ENCODE peak calls at places on chromosomes 13 and 19, in seven cellular contexts. K is tibial nerve, U is AG04450, X is GM12865, N is stomach, Y is A549, M is left ventricle myocardium inferior. B is an unnamed sample.

GRCh38 chr19:1270168-1270853 is 1.2 kb downstream of the CIRBP start:
- DNase-seq in K (no peak), U (no peak), X (no peak), N (no peak), Y (no peak), M (no peak), B (no peak)

GRCh38 chr19:46784262-46785053 is 3.9 kb downstream of the SLC1A5 start:
- DNase-seq in K (peak; percentile 63), U (peak; percentile 86), X (peak; percentile 90), N (peak; percentile 84), Y (peak; percentile 97), M (peak; percentile 69), B (peak; percentile 89)

GRCh38 chr13:76798037-76798436 is 88.2 kb downstream of the KCTD12 start:
- DNase-seq in K (no peak), U (no peak), X (peak; percentile 20), N (no peak), Y (no peak), M (no peak), B (no peak)

GRCh38 chr19:42335971-42336370 is 10.5 kb downstream of the MEGF8 start:
- DNase-seq in K (no peak), U (no peak), X (no peak), N (no peak), Y (no peak), M (no peak), B (no peak)

GRCh38 chr13:46184277-46184699 is 2.3 kb upstream of the LCP1 start:
- DNase-seq in K (no peak), U (no peak), X (peak; percentile 89), N (peak; percentile 38), Y (peak; percentile 10), M (peak; percentile 22), B (no peak)

GRCh38 chr13:110323172-110323851 is 16.2 kb downstream of the COL4A2 start:
- DNase-seq in K (no peak), U (peak; percentile 81), X (no peak), N (no peak), Y (no peak), M (no peak), B (no peak)

GRCh38 chr19:12137541-12137940 is 2.6 kb downstream of the ZNF20 start:
- DNase-seq in K (no peak), U (no peak), X (peak; percentile 35), N (no peak), Y (no peak), M (no peak), B (no peak)

GRCh38 chr13:110907951-110908898 is 6.6 kb downstream of the ANKRD10 start:
- DNase-seq in K (no peak), U (no peak), X (no peak), N (peak; percentile 71), Y (peak; percentile 28), M (no peak), B (no peak)

GRCh38 chr13:20231839-20232555 is at the start of gene GJB6:
- DNase-seq in K (no peak), U (no peak), X (no peak), N (peak; percentile 31), Y (no peak), M (no peak), B (no peak)

GRCh38 chr19:403221-404036 is 5.5 kb downstream of the C2CD4C start:
- DNase-seq in K (peak; percentile 5), U (no peak), X (no peak), N (no peak), Y (no peak), M (no peak), B (no peak)

GRCh38 chr19:5997371-5997770 is 19.4 kb upstream of the RANBP3 start:
- DNase-seq in K (no peak), U (no peak), X (no peak), N (no peak), Y (no peak), M (no peak), B (no peak)

GRCh38 chr19:8988204-8988603 is 22.0 kb downstream of the MUC16 start:
- DNase-seq in K (no peak), U (no peak), X (no peak), N (no peak), Y (peak; percentile 7), M (no peak), B (no peak)

GRCh38 chr13:107960301-107960700 is 255.0 kb downstream of the LIG4 start:
- DNase-seq in K (no peak), U (no peak), X (no peak), N (no peak), Y (no peak), M (no peak), B (no peak)

GRCh38 chr19:628168-628567 is 5.2 kb downstream of the POLRMT start:
- DNase-seq in K (no peak), U (no peak), X (no peak), N (no peak), Y (no peak), M (no peak), B (no peak)

GRCh38 chr19:14127176-14127575 is 9.2 kb downstream of the ASF1B start:
- DNase-seq in K (no peak), U (no peak), X (no peak), N (no peak), Y (no peak), M (no peak), B (no peak)

GRCh38 chr13:110137677-110138008 is 169.3 kb downstream of the COL4A1 start:
- DNase-seq in K (no peak), U (no peak), X (peak; percentile 69), N (no peak), Y (peak; percentile 56), M (peak; percentile 59), B (no peak)

GRCh38 chr19:6056282-6056741 is 54.0 kb downstream of the RFX2 start:
- DNase-seq in K (no peak), U (no peak), X (no peak), N (no peak), Y (no peak), M (no peak), B (no peak)

GRCh38 chr13:25067054-25067453 is 28.9 kb upstream of the PABPC3 start:
- DNase-seq in K (no peak), U (no peak), X (no peak), N (no peak), Y (no peak), M (no peak), B (no peak)

GRCh38 chr13:32142956-32143375 is 111.4 kb downstream of the FRY start:
- DNase-seq in K (no peak), U (peak; percentile 36), X (no peak), N (no peak), Y (no peak), M (no peak), B (peak; percentile 55)

GRCh38 chr13:36819811-36820140 is 754 bp downstream of the RFXAP start:
- DNase-seq in K (no peak), U (no peak), X (peak; percentile 54), N (no peak), Y (no peak), M (no peak), B (no peak)

GRCh38 chr13:36819064-36819810 is at the start of gene RFXAP:
- DNase-seq in K (peak; percentile 75), U (peak; percentile 66), X (peak; percentile 95), N (peak; percentile 93), Y (peak; percentile 55), M (peak; percentile 90), B (peak; percentile 17)

GRCh38 chr13:36818483-36819063 is 449 bp upstream of the RFXAP start:
- DNase-seq in K (no peak), U (no peak), X (no peak), N (no peak), Y (no peak), M (no peak), B (no peak)

GRCh38 chr13:36817996-36818395 is 1.0 kb upstream of the RFXAP start:
- DNase-seq in K (no peak), U (no peak), X (no peak), N (no peak), Y (no peak), M (no peak), B (no peak)

DNA sequence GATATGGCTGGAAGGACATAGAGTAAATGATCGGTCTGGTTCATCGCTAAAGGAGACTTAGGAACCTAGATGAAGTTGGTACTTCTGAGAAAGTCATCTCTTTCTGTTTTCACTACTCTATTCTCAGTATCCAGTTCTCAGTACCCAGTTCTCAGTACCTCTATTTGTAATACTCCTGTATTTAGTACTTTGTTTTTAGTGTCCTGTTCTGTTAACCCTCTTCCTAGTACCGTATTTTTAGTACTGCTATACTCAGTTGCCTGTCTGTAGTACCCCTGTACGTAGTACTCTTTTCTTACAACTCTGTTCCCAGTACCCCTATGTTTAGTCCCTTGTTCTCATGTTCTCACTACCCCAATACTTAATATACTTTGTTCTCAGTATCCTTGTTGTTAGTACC is 1.2 kb downstream of the RFXAP start:
- DNase-seq in K (no peak), U (no peak), X (peak; percentile 65), N (no peak), Y (no peak), M (no peak), B (no peak)
- H3K4me3 ChIP-seq in K (peak overlapping the region; percentile 80), U (peak overlapping the region; percentile 80), X (peak overlapping the region; percentile 86), N (peak overlapping the region; percentile 69), Y (peak overlapping the region; percentile 70), M (peak overlapping the region; percentile 93), B (peak overlapping the region; percentile 94)

GRCh38 chr19:35731779-35732405 is 10.4 kb downstream of the IGFLR1 start:
- DNase-seq in K (no peak), U (no peak), X (no peak), N (no peak), Y (no peak), M (no peak), B (no peak)
- TF ChIP-seq CTCF in K (no peak), U (no peak), X (no peak), N (no peak), Y (no peak), M (no peak), B (no peak)

GRCh38 chr13:99131410-99131809 is 69.2 kb upstream of the UBAC2 start:
- DNase-seq in K (no peak), U (no peak), X (no peak), N (no peak), Y (no peak), M (no peak), B (no peak)

GRCh38 chr13:99126821-99127220 is 73.8 kb upstream of the UBAC2 start:
- DNase-seq in K (no peak), U (no peak), X (no peak), N (no peak), Y (no peak), M (no peak), B (no peak)

GRCh38 chr13:99129951-99130350 is 70.7 kb upstream of the UBAC2 start:
- DNase-seq in K (no peak), U (no peak), X (no peak), N (no peak), Y (no peak), M (no peak), B (no peak)

GRCh38 chr13:99132295-99132835 is 68.3 kb upstream of the UBAC2 start:
- DNase-seq in K (no peak), U (no peak), X (no peak), N (no peak), Y (no peak), M (no peak), B (no peak)

DNA sequence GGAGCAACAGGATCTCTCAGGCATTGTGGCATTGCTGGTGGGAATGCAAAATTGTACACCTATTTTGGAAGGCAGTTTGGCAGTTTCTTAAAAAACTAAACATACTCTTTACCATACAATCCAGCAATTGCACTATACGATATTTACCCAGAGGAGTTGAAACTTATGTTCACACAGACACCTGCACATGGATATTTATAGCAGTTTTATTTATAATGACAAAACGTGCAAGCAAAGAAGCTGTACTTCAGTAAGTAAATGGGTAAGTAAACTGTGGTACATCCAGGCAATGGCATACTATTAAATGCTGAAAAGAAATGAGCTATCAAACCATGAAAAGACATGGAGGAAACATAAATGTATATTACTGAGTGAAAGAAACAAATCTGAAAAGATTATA is 71.6 kb upstream of the UBAC2 start:
- DNase-seq in K (no peak), U (no peak), X (no peak), N (no peak), Y (no peak), M (no peak), B (no peak)
- H3K4me3 ChIP-seq in K (no peak overlapping the region), U (no peak overlapping the region), X (no peak overlapping the region), N (no peak overlapping the region), Y (no peak overlapping the region), M (no peak overlapping the region), B (no peak overlapping the region)

GRCh38 chr13:30158774-30159445 is 148.4 kb downstream of the KATNAL1 start:
- DNase-seq in K (peak; percentile 32), U (peak; percentile 33), X (peak; percentile 40), N (peak; percentile 53), Y (no peak), M (no peak), B (peak; percentile 76)
- TF ChIP-seq CTCF in K (no peak), U (peak; percentile 64), X (peak; percentile 30), N (peak; percentile 50), Y (peak; percentile 12), M (no peak), B (peak; percentile 85)